ENCODE peak calls at places on chromosomes 11 and 22, in nine cellular contexts. One of them, this sample, is unnamed.

GRCh38 chr22:17198188-17199130 is 20.8 kb downstream of the ADA2 start:
- DNase-seq in fibroblast of pulmonary artery: peak; percentile 35
- DNase-seq in HepG2: no peak
- DNase-seq in GM12865: no peak
- DNase-seq in mammary epithelial cell: no peak
- DNase-seq in dorsolateral prefrontal cortex: no peak
- DNase-seq in AG04449: no peak
- DNase-seq in fibroblast of the aortic adventitia: peak; percentile 9
- DNase-seq in kidney: peak; percentile 75
- DNase-seq in this sample: no peak

GRCh38 chr11:88819616-88820015 is 246.2 kb downstream of the GRM5 start:
- DNase-seq in HepG2: no peak
- DNase-seq in GM12865: no peak
- DNase-seq in AG04449: no peak
- DNase-seq in fibroblast of the aortic adventitia: no peak
- DNase-seq in mammary epithelial cell: no peak
- DNase-seq in fibroblast of pulmonary artery: no peak
- DNase-seq in kidney: no peak
- DNase-seq in dorsolateral prefrontal cortex: no peak
- DNase-seq in this sample: no peak

GRCh38 chr11:26842458-26842841 is 120.6 kb upstream of the SLC5A12 start:
- DNase-seq in kidney: no peak
- DNase-seq in HepG2: no peak
- DNase-seq in GM12865: no peak
- DNase-seq in dorsolateral prefrontal cortex: no peak
- DNase-seq in mammary epithelial cell: no peak
- DNase-seq in fibroblast of pulmonary artery: peak; percentile 84
- DNase-seq in AG04449: no peak
- DNase-seq in fibroblast of the aortic adventitia: peak; percentile 84
- DNase-seq in this sample: peak; percentile 58

GRCh38 chr11:73205666-73206343 is 12.3 kb upstream of the P2RY2 start:
- DNase-seq in GM12865: no peak
- DNase-seq in dorsolateral prefrontal cortex: no peak
- DNase-seq in kidney: no peak
- DNase-seq in AG04449: no peak
- DNase-seq in mammary epithelial cell: no peak
- DNase-seq in HepG2: no peak
- DNase-seq in fibroblast of pulmonary artery: no peak
- DNase-seq in fibroblast of the aortic adventitia: no peak
- DNase-seq in this sample: no peak

GRCh38 chr11:67584881-67585873 is 1.6 kb downstream of the GSTP1 start:
- DNase-seq in mammary epithelial cell: no peak
- DNase-seq in fibroblast of pulmonary artery: no peak
- DNase-seq in fibroblast of the aortic adventitia: peak; percentile 18
- DNase-seq in kidney: peak; percentile 81
- DNase-seq in HepG2: no peak
- DNase-seq in AG04449: no peak
- DNase-seq in dorsolateral prefrontal cortex: no peak
- DNase-seq in GM12865: no peak
- DNase-seq in this sample: no peak

GRCh38 chr22:35477911-35478582 is 62.6 kb upstream of the RASD2 start:
- DNase-seq in HepG2: no peak
- DNase-seq in dorsolateral prefrontal cortex: no peak
- DNase-seq in kidney: peak; percentile 93
- DNase-seq in mammary epithelial cell: no peak
- DNase-seq in GM12865: no peak
- DNase-seq in AG04449: peak; percentile 24
- DNase-seq in fibroblast of pulmonary artery: peak; percentile 73
- DNase-seq in fibroblast of the aortic adventitia: peak; percentile 81
- DNase-seq in this sample: peak; percentile 50

GRCh38 chr11:11157201-11157600 is 195.8 kb downstream of the CSNK2A3 start:
- DNase-seq in dorsolateral prefrontal cortex: no peak
- DNase-seq in HepG2: peak; percentile 33
- DNase-seq in fibroblast of pulmonary artery: peak; percentile 17
- DNase-seq in mammary epithelial cell: no peak
- DNase-seq in GM12865: peak; percentile 56
- DNase-seq in AG04449: no peak
- DNase-seq in fibroblast of the aortic adventitia: peak; percentile 39
- DNase-seq in kidney: no peak
- DNase-seq in this sample: no peak

GRCh38 chr11:59706518-59707285 is 6.9 kb downstream of the OR10V1 start:
- DNase-seq in dorsolateral prefrontal cortex: no peak
- DNase-seq in HepG2: no peak
- DNase-seq in GM12865: no peak
- DNase-seq in mammary epithelial cell: peak; percentile 94
- DNase-seq in AG04449: peak; percentile 57
- DNase-seq in kidney: no peak
- DNase-seq in fibroblast of the aortic adventitia: peak; percentile 59
- DNase-seq in fibroblast of pulmonary artery: peak; percentile 55
- DNase-seq in this sample: peak; percentile 93

GRCh38 chr11:113862430-113862829 is 12.9 kb downstream of the USP28 start:
- DNase-seq in fibroblast of pulmonary artery: peak; percentile 25
- DNase-seq in dorsolateral prefrontal cortex: no peak
- DNase-seq in mammary epithelial cell: peak; percentile 15
- DNase-seq in HepG2: peak; percentile 79
- DNase-seq in AG04449: no peak
- DNase-seq in kidney: no peak
- DNase-seq in fibroblast of the aortic adventitia: peak; percentile 3
- DNase-seq in GM12865: no peak
- DNase-seq in this sample: peak; percentile 32

GRCh38 chr11:127919206-127920000 is 668.0 kb downstream of the ETS1 start:
- DNase-seq in dorsolateral prefrontal cortex: no peak
- DNase-seq in fibroblast of the aortic adventitia: peak; percentile 91
- DNase-seq in HepG2: no peak
- DNase-seq in GM12865: no peak
- DNase-seq in kidney: no peak
- DNase-seq in fibroblast of pulmonary artery: peak; percentile 73
- DNase-seq in mammary epithelial cell: peak; percentile 95
- DNase-seq in AG04449: peak; percentile 54
- DNase-seq in this sample: peak; percentile 91

GRCh38 chr11:77590194-77590591 is 440 bp downstream of the AQP11 start:
- DNase-seq in HepG2: peak; percentile 67
- DNase-seq in mammary epithelial cell: no peak
- DNase-seq in kidney: no peak
- DNase-seq in fibroblast of pulmonary artery: peak; percentile 29
- DNase-seq in GM12865: no peak
- DNase-seq in AG04449: no peak
- DNase-seq in fibroblast of the aortic adventitia: peak; percentile 45
- DNase-seq in dorsolateral prefrontal cortex: peak; percentile 76
- DNase-seq in this sample: peak; percentile 34

GRCh38 chr11:28257761-28258160 is 149.6 kb downstream of the METTL15 start:
- DNase-seq in fibroblast of pulmonary artery: peak; percentile 33
- DNase-seq in kidney: no peak
- DNase-seq in fibroblast of the aortic adventitia: peak; percentile 17
- DNase-seq in AG04449: no peak
- DNase-seq in GM12865: no peak
- DNase-seq in mammary epithelial cell: no peak
- DNase-seq in dorsolateral prefrontal cortex: no peak
- DNase-seq in HepG2: no peak
- DNase-seq in this sample: no peak

GRCh38 chr11:132734217-132734616 is 798.1 kb downstream of the OPCML start:
- DNase-seq in HepG2: no peak
- DNase-seq in fibroblast of the aortic adventitia: no peak
- DNase-seq in fibroblast of pulmonary artery: peak; percentile 39
- DNase-seq in AG04449: peak; percentile 99
- DNase-seq in dorsolateral prefrontal cortex: no peak
- DNase-seq in kidney: no peak
- DNase-seq in GM12865: no peak
- DNase-seq in mammary epithelial cell: peak; percentile 98
- DNase-seq in this sample: peak; percentile 30

GRCh38 chr11:7605544-7605943 is 67.8 kb downstream of the CYB5R2 start:
- DNase-seq in GM12865: no peak
- DNase-seq in fibroblast of the aortic adventitia: peak; percentile 92
- DNase-seq in mammary epithelial cell: no peak
- DNase-seq in kidney: no peak
- DNase-seq in HepG2: peak; percentile 74
- DNase-seq in AG04449: no peak
- DNase-seq in dorsolateral prefrontal cortex: no peak
- DNase-seq in fibroblast of pulmonary artery: peak; percentile 87
- DNase-seq in this sample: no peak

GRCh38 chr22:39839917-39840510 is 53.5 kb downstream of the ENTHD1 start:
- DNase-seq in fibroblast of pulmonary artery: no peak
- DNase-seq in AG04449: no peak
- DNase-seq in HepG2: no peak
- DNase-seq in fibroblast of the aortic adventitia: no peak
- DNase-seq in GM12865: peak; percentile 55
- DNase-seq in mammary epithelial cell: no peak
- DNase-seq in kidney: no peak
- DNase-seq in dorsolateral prefrontal cortex: no peak
- DNase-seq in this sample: no peak

GRCh38 chr11:69521461-69521860 is 40.0 kb downstream of the LINC01488 start:
- DNase-seq in mammary epithelial cell: no peak
- DNase-seq in fibroblast of pulmonary artery: no peak
- DNase-seq in dorsolateral prefrontal cortex: no peak
- DNase-seq in GM12865: no peak
- DNase-seq in fibroblast of the aortic adventitia: no peak
- DNase-seq in AG04449: no peak
- DNase-seq in HepG2: no peak
- DNase-seq in kidney: no peak
- DNase-seq in this sample: no peak

GRCh38 chr22:50114221-50114981 is 24.6 kb downstream of the MOV10L1 start:
- DNase-seq in kidney: no peak
- DNase-seq in dorsolateral prefrontal cortex: no peak
- DNase-seq in AG04449: peak; percentile 9
- DNase-seq in HepG2: no peak
- DNase-seq in fibroblast of the aortic adventitia: peak; percentile 96
- DNase-seq in GM12865: no peak
- DNase-seq in mammary epithelial cell: no peak
- DNase-seq in fibroblast of pulmonary artery: peak; percentile 91
- DNase-seq in this sample: peak; percentile 51

DNA sequence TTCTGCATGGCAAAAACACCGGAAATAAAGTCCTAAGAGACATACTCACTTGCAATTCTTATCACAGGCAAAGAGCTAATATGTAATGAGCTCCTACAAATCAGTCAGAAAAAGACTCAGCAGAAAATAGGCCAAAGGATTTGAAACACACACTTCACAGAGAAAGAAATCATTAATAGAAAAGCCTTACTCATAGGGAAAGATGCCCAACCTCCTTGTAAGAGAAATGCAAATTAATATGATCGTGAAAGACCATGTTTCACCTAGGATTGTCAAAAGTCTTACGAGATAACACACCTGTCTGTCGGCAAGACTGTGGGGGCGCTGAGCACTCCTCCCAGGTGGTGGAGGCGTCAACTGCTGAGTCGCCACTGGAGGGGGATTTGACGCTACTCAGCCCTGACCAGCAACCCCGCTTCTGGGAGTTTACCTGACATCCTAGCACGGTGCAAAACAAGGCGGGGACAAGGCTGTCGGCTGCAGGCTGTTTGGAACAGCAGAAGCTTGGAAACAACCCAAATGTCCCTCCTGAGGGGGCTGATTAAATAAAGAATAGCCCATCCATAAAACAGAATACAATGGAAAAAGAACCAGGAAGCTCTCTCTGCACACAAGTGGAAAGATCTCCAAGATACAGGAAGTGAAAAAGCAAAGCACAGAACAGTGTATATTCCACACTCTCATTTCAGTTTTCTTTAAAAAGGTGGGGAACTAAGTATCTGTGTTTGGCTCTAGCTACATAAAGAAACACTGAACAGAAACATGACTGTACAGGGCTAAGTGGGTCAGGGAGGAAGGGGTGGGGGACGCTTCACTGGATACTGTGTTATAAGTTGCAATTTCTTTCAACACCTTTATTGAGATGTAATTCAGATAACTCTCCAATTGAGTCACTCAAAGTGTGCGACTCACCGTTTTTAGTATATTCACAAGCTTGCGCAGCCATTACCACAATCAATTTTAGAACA is 11.5 kb downstream of the CSNK1E start:
- DNase-seq in HepG2: no peak
- DNase-seq in fibroblast of pulmonary artery: peak; percentile 53
- DNase-seq in AG04449: no peak
- DNase-seq in mammary epithelial cell: peak; percentile 63
- DNase-seq in dorsolateral prefrontal cortex: no peak
- DNase-seq in GM12865: peak; percentile 95
- DNase-seq in fibroblast of the aortic adventitia: peak; percentile 72
- DNase-seq in kidney: no peak
- DNase-seq in this sample: peak; percentile 47
- H3K4me3 ChIP-seq in HepG2: no peak overlapping the region
- H3K4me3 ChIP-seq in fibroblast of pulmonary artery: no peak overlapping the region
- H3K4me3 ChIP-seq in AG04449: no peak overlapping the region
- H3K4me3 ChIP-seq in mammary epithelial cell: no peak overlapping the region
- H3K4me3 ChIP-seq in dorsolateral prefrontal cortex: no peak overlapping the region
- H3K4me3 ChIP-seq in GM12865: peak overlapping the region; percentile 33
- H3K4me3 ChIP-seq in fibroblast of the aortic adventitia: peak overlapping the region; percentile 10
- H3K4me3 ChIP-seq in kidney: no peak overlapping the region
- H3K4me3 ChIP-seq in this sample: no peak overlapping the region

GRCh38 chr11:36149538-36150242 is 139.5 kb downstream of the COMMD9 start:
- DNase-seq in HepG2: peak; percentile 68
- DNase-seq in fibroblast of pulmonary artery: peak; percentile 98
- DNase-seq in kidney: peak; percentile 87
- DNase-seq in GM12865: peak; percentile 43
- DNase-seq in AG04449: peak; percentile 88
- DNase-seq in fibroblast of the aortic adventitia: peak; percentile 98
- DNase-seq in mammary epithelial cell: peak; percentile 100
- DNase-seq in dorsolateral prefrontal cortex: peak; percentile 45
- DNase-seq in this sample: peak; percentile 98
- TF ChIP-seq CTCF in HepG2: peak; percentile 56
- TF ChIP-seq CTCF in fibroblast of pulmonary artery: peak; percentile 63
- TF ChIP-seq CTCF in kidney: no peak
- TF ChIP-seq CTCF in GM12865: peak; percentile 63
- TF ChIP-seq CTCF in AG04449: peak; percentile 41
- TF ChIP-seq CTCF in fibroblast of the aortic adventitia: peak; percentile 67
- TF ChIP-seq CTCF in mammary epithelial cell: peak; percentile 63
- TF ChIP-seq CTCF in dorsolateral prefrontal cortex: peak; percentile 30
- TF ChIP-seq CTCF in this sample: peak; percentile 67

GRCh38 chr11:44728491-44728910 is 1.7 kb downstream of the TSPAN18 start:
- DNase-seq in HepG2: no peak
- DNase-seq in fibroblast of the aortic adventitia: no peak
- DNase-seq in dorsolateral prefrontal cortex: no peak
- DNase-seq in AG04449: no peak
- DNase-seq in GM12865: no peak
- DNase-seq in kidney: no peak
- DNase-seq in mammary epithelial cell: no peak
- DNase-seq in fibroblast of pulmonary artery: no peak
- DNase-seq in this sample: no peak
- H3K4me3 ChIP-seq in HepG2: no peak overlapping the region
- H3K4me3 ChIP-seq in fibroblast of the aortic adventitia: no peak overlapping the region
- H3K4me3 ChIP-seq in dorsolateral prefrontal cortex: no peak overlapping the region
- H3K4me3 ChIP-seq in AG04449: peak overlapping the region; percentile 75
- H3K4me3 ChIP-seq in GM12865: no peak overlapping the region
- H3K4me3 ChIP-seq in kidney: no peak overlapping the region
- H3K4me3 ChIP-seq in mammary epithelial cell: no peak overlapping the region
- H3K4me3 ChIP-seq in fibroblast of pulmonary artery: no peak overlapping the region
- H3K4me3 ChIP-seq in this sample: no peak overlapping the region

GRCh38 chr11:48384670-48385069 is 18.4 kb upstream of the OR4C5 start:
- DNase-seq in fibroblast of pulmonary artery: no peak
- DNase-seq in AG04449: no peak
- DNase-seq in HepG2: no peak
- DNase-seq in mammary epithelial cell: no peak
- DNase-seq in GM12865: peak; percentile 3
- DNase-seq in dorsolateral prefrontal cortex: no peak
- DNase-seq in fibroblast of the aortic adventitia: no peak
- DNase-seq in kidney: no peak
- DNase-seq in this sample: no peak
- TF ChIP-seq CTCF in fibroblast of pulmonary artery: no peak
- TF ChIP-seq CTCF in AG04449: no peak
- TF ChIP-seq CTCF in HepG2: no peak
- TF ChIP-seq CTCF in mammary epithelial cell: no peak
- TF ChIP-seq CTCF in GM12865: peak; percentile 28
- TF ChIP-seq CTCF in dorsolateral prefrontal cortex: no peak
- TF ChIP-seq CTCF in fibroblast of the aortic adventitia: no peak
- TF ChIP-seq CTCF in kidney: no peak
- TF ChIP-seq CTCF in this sample: no peak